ENCODE peak calls at places on chromosome 20, in nine cellular contexts. H is lower leg skin, I is lower lobe of right lung, M is sigmoid colon, G is IMR-90, T is psoas muscle, N is A673, F is AG04450, J is HepG2. W is an unnamed sample.

GRCh38 chr20:6533321-6533720 is 234.2 kb upstream of the BMP2 start:
- DNase-seq in N (no peak), M (no peak), F (peak; percentile 72), T (no peak), H (no peak), G (peak; percentile 78), I (no peak), J (no peak), W (peak; percentile 29)

GRCh38 chr20:60361761-60362410 is 403.7 kb downstream of the CDH26 start:
- DNase-seq in G (no peak), H (no peak), J (no peak), F (no peak), I (no peak), N (no peak), T (no peak), M (no peak), W (no peak)

GRCh38 chr20:57860576-57860975 is 150.8 kb upstream of the PMEPA1 start:
- DNase-seq in J (no peak), H (peak; percentile 42), T (no peak), G (no peak), M (no peak), N (no peak), F (no peak), I (no peak), W (no peak)

GRCh38 chr20:23625236-23625964 is 12.4 kb downstream of the CST3 start:
- DNase-seq in J (no peak), H (no peak), T (no peak), N (no peak), F (no peak), I (no peak), M (no peak), G (no peak), W (peak; percentile 31)

GRCh38 chr20:48609491-48609978 is 218.3 kb downstream of the PREX1 start:
- DNase-seq in F (no peak), I (no peak), H (no peak), T (no peak), J (peak; percentile 36), M (no peak), G (no peak), N (no peak), W (no peak)

GRCh38 chr20:58127731-58128130 is 100.7 kb downstream of the ANKRD60 start:
- DNase-seq in N (peak; percentile 15), I (no peak), M (no peak), G (peak; percentile 22), J (peak; percentile 26), T (no peak), H (peak; percentile 88), F (no peak), W (peak; percentile 79)

GRCh38 chr20:23143098-23143497 is 57.0 kb upstream of the CD93 start:
- DNase-seq in J (peak; percentile 71), G (peak; percentile 85), I (peak; percentile 65), M (peak; percentile 76), N (peak; percentile 65), H (no peak), T (peak; percentile 79), F (no peak), W (peak; percentile 83)

GRCh38 chr20:34887023-34887422 is 10.6 kb downstream of the ACSS2 start:
- DNase-seq in N (no peak), M (no peak), I (no peak), G (no peak), F (no peak), T (no peak), H (no peak), J (no peak), W (no peak)

GRCh38 chr20:2752631-2753455 is 47.6 kb downstream of the CPXM1 start:
- DNase-seq in T (no peak), F (no peak), I (peak; percentile 64), J (peak; percentile 58), N (peak; percentile 77), G (peak; percentile 30), H (peak; percentile 85), M (peak; percentile 68), W (peak; percentile 53)

DNA sequence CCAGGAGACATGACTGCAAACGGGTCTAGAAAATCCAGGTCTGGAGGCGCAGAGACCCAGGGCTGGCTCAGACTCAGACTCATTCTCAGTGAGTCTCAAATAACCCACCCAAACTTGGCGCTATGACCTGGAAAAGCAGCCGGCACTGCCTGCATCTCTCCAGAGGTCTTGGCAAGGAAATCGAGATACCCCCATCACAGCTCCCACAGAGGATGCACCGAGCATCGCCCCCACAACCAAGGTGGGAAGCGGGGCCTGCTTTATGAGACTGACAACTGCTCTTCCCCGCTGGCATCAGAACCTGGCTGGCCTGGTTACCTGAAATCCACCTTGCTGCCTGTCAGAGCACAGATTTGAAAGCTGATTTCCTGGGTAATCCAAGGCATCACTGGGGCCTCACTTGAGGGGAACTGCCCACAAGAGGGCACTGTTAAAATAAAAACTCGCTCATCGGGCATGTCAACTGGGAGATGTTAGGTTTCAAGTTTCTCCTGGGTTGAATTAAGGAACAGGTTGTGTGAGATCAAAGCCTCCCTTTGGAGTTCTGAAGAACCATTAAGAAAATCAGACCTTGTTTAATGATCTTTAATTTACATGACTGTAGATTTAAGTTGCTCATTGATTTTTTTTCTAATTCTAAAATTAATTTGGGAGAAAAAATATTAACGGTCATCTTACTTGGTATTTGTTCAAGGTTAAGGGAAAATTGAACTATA is 55.0 kb downstream of the KIF16B start:
- DNase-seq in G (peak; percentile 42), F (peak; percentile 7), H (no peak), M (no peak), T (no peak), I (no peak), N (peak; percentile 48), J (peak; percentile 60), W (peak; percentile 60)
- TF ChIP-seq CTCF in G (peak; percentile 64), F (peak; percentile 71), H (no peak), M (peak; percentile 27), T (peak; percentile 71), I (peak; percentile 60), N (peak; percentile 73), J (peak; percentile 71), W (peak; percentile 68)

DNA sequence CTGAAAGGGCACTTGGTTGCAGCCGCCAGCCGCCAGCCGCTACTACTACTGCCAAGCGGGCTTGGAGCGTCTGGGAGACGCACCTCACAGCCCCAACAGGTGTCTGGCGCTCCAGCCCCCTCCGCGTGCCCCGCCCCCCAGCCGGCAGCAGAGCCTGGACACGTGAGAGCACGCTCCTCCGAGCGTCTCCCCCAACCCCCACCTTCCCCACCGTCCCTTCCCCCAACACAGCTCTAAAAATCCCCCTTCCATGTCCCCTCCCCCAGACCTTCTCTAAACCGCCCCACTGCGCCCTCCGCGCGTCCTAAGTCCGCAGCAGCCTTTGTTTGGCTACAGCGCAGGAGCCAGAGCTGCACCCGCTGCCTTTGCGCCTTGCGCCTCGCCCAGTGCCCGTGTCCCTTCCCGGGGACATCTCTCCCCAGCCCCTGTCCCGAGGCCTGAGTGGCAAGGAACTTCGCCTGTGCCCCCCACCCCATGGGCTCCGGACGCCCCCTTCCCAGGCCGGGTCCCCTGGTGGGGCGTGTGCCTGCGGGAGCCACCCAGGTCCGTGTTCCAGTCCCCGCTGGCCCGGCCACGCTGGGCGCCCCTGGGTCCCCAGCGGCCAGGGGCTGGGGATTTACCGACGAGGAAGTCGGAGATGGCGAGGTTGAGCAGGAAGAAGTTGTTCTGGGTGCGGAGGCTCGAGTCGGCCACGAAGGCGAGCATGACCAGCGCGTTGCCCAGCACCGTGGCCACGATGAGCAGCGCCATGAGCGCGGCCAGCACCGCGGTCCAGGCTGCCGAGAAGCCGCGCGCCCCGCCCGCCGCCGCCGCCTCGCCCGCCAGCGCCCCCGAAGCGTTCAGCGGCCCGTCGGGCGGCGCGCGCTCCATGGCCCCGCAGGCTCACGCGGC is 732 bp downstream of the HRH3 start:
- DNase-seq in J (no peak), T (no peak), I (no peak), G (no peak), F (no peak), N (no peak), H (no peak), M (no peak), W (no peak)
- H3K4me3 ChIP-seq in J (peak overlapping the region; percentile 62), T (peak overlapping the region; percentile 45), I (no peak overlapping the region), G (no peak overlapping the region), F (no peak overlapping the region), N (no peak overlapping the region), H (no peak overlapping the region), M (peak overlapping the region; percentile 47), W (no peak overlapping the region)

GRCh38 chr20:37759761-37760209 is 66.0 kb downstream of the CTNNBL1 start:
- DNase-seq in H (no peak), I (no peak), F (no peak), N (no peak), T (no peak), J (no peak), M (no peak), G (no peak), W (no peak)

GRCh38 chr20:37756234-37756633 is 62.4 kb downstream of the CTNNBL1 start:
- DNase-seq in N (no peak), M (no peak), F (no peak), G (no peak), J (no peak), I (no peak), T (no peak), H (no peak), W (no peak)

GRCh38 chr20:37757550-37757949 is 63.7 kb downstream of the CTNNBL1 start:
- DNase-seq in T (no peak), F (no peak), I (no peak), H (no peak), M (no peak), G (no peak), N (no peak), J (no peak), W (no peak)

GRCh38 chr20:37758332-37758731 is 64.5 kb downstream of the CTNNBL1 start:
- DNase-seq in J (peak; percentile 24), T (no peak), M (no peak), I (no peak), F (no peak), G (no peak), H (no peak), N (no peak), W (no peak)

GRCh38 chr20:37755665-37756064 is 61.8 kb downstream of the CTNNBL1 start:
- DNase-seq in J (no peak), G (no peak), I (no peak), F (no peak), T (peak; percentile 55), N (no peak), M (no peak), H (no peak), W (peak; percentile 8)
- TF ChIP-seq CTCF in J (peak; percentile 49), G (no peak), I (no peak), F (no peak), T (peak; percentile 53), N (peak; percentile 21), M (no peak), H (no peak), W (no peak)

DNA sequence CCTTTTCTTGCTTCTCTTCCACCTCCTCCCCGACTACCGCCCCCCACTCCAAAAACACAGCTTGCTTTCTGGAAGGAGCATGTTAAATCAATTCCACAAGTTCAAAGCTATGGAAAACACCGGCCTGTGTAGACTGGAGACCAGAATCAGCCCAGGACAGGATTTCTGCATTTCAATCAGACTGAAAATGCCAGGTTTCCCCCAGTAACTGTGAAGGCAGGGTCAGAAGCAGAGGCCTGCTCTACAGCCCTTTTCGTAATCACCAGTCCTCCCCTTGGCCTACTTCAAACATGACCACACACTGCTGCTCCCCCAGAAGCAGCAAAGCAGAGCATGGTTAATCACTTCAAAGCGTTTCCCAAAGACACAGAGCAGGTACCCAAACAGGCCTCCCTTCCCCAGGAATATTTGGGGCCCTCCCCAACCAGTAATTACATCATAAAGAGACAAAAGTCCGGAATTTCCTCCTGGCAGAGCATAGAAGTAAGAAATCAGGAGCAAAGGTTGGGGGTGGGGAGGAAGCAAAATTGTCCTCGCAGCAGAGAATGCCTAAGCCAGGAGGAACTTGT is 38.4 kb downstream of the ZMYND8 start:
- DNase-seq in N (peak; percentile 37), T (peak; percentile 59), H (no peak), I (peak; percentile 52), M (peak; percentile 82), F (no peak), J (peak; percentile 94), G (peak; percentile 65), W (peak; percentile 91)
- H3K4me3 ChIP-seq in N (no peak overlapping the region), T (peak overlapping the region; percentile 58), H (no peak overlapping the region), I (peak overlapping the region; percentile 33), M (peak overlapping the region; percentile 30), F (peak overlapping the region; percentile 35), J (peak overlapping the region; percentile 55), G (no peak overlapping the region), W (peak overlapping the region; percentile 34)

GRCh38 chr20:53829086-53829703 is 235.6 kb upstream of the ZNF217 start:
- DNase-seq in J (no peak), F (peak; percentile 87), N (peak; percentile 68), M (peak; percentile 68), T (no peak), G (peak; percentile 97), H (no peak), I (no peak), W (peak; percentile 97)
- TF ChIP-seq CTCF in J (no peak), F (no peak), N (peak; percentile 8), M (no peak), T (no peak), G (no peak), H (no peak), I (no peak), W (no peak)